ENCODE peak calls at places on chromosomes 2 and 18, in four cellular contexts. J is pancreas, T is mesendoderm, O is brain microvascular endothelial cell. Q is an unnamed sample.

GRCh38 chr2:120662746-120663145 is 72.9 kb upstream of the GLI2 start:
- DNase-seq in J (no peak), T (no peak), O (no peak), Q (no peak)

GRCh38 chr2:80091237-80091636 is 213.3 kb downstream of the LRRTM1 start:
- DNase-seq in J (no peak), T (no peak), O (no peak), Q (no peak)

GRCh38 chr2:39735648-39736047 is 43.4 kb downstream of the THUMPD2 start:
- DNase-seq in J (no peak), T (no peak), O (no peak), Q (no peak)

GRCh38 chr2:7744827-7745226 is 827.6 kb downstream of the RNF144A start:
- DNase-seq in J (no peak), T (no peak), O (peak), Q (peak)

GRCh38 chr18:50662177-50662576 is 102.3 kb downstream of the MAPK4 start:
- DNase-seq in J (peak), T (peak), O (no peak), Q (no peak)

GRCh38 chr2:174183076-174183475 is 65.3 kb downstream of the OLA1 start:
- DNase-seq in J (no peak), T (no peak), O (no peak), Q (no peak)

GRCh38 chr2:233063976-233064411 is 3.9 kb downstream of the INPP5D start:
- DNase-seq in J (no peak), T (no peak), O (no peak), Q (no peak)

GRCh38 chr2:31219131-31219969 is 2.0 kb upstream of the CAPN14 start:
- DNase-seq in J (no peak), T (no peak), O (no peak), Q (no peak)

GRCh38 chr2:8837795-8838140 is 355 bp upstream of the KIDINS220 start:
- DNase-seq in J (no peak), T (peak), O (no peak), Q (no peak)

GRCh38 chr2:217383620-217384019 is 523.8 kb upstream of the TNP1 start:
- DNase-seq in J (no peak), T (no peak), O (no peak), Q (no peak)

GRCh38 chr2:134863446-134863845 is 25.0 kb downstream of the ACMSD start:
- DNase-seq in J (no peak), T (no peak), O (no peak), Q (no peak)

GRCh38 chr2:128317186-128317897 is 1.3 kb downstream of the HS6ST1 start:
- DNase-seq in J (no peak), T (peak), O (no peak), Q (no peak)

GRCh38 chr2:241665731-241666440 is 20.7 kb downstream of the DTYMK start:
- DNase-seq in J (no peak), T (no peak), O (no peak), Q (no peak)

GRCh38 chr2:56133931-56134629 is 49.7 kb upstream of the CCDC85A start:
- DNase-seq in J (no peak), T (no peak), O (no peak), Q (no peak)

GRCh38 chr2:64857581-64858471 is 131.4 kb upstream of the SLC1A4 start:
- DNase-seq in J (peak), T (no peak), O (peak), Q (no peak)

GRCh38 chr2:46555011-46555410 is 75.6 kb downstream of the TMEM247 start:
- DNase-seq in J (no peak), T (peak), O (no peak), Q (no peak)

GRCh38 chr2:98803747-98804650 is 73.1 kb upstream of the MGAT4A start:
- DNase-seq in J (peak), T (no peak), O (no peak), Q (no peak)

GRCh38 chr2:215843579-215843978 is 169.8 kb downstream of the MREG start:
- DNase-seq in J (no peak), T (no peak), O (peak), Q (peak)

GRCh38 chr2:95159690-95160449 is at the start of gene ZNF514:
- DNase-seq in J (peak), T (peak), O (peak), Q (no peak)

GRCh38 chr2:126731353-126731752 is 75.4 kb downstream of the GYPC start:
- DNase-seq in J (no peak), T (no peak), O (no peak), Q (no peak)

GRCh38 chr2:29108225-29108624 is 7.0 kb upstream of the CLIP4 start:
- DNase-seq in J (no peak), T (no peak), O (peak), Q (peak)

DNA sequence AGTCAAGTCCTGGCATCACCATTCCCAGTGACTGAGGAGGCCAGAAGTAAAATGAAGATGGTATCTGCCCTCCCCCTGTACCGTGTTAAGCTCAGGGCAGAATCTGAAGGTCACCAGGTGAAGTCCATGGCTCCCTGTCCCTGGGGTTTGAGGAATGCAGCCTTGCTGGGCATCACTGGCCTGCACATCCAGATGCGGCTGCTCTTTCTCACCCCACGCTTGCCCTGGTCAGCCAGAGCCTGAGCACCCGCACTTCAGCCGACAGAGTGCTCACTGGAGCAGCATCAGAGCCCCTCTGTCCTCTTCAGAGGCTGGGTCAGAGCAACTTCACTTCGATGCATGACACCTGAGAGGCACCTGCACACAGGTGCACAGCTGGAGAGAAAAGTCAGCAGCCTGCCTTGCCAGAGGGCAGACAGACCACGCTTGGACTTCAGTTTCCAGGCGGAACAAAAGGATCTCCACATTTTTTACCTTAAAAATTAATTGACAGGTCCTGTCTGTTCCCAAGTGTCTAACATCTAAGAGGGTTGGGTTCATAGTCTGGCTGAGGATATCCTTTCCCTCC is 267.3 kb downstream of the ANAPC1 start:
- DNase-seq in J (no peak), T (no peak), O (no peak), Q (no peak)
- H3K27ac ChIP-seq in J (no peak), T (no peak), O (no peak), Q (no peak)

GRCh38 chr2:20111311-20112131 is 60.1 kb upstream of the LAPTM4A start:
- DNase-seq in J (no peak), T (no peak), O (no peak), Q (no peak)
- H3K27ac ChIP-seq in J (no peak), T (no peak), O (no peak), Q (no peak)

DNA sequence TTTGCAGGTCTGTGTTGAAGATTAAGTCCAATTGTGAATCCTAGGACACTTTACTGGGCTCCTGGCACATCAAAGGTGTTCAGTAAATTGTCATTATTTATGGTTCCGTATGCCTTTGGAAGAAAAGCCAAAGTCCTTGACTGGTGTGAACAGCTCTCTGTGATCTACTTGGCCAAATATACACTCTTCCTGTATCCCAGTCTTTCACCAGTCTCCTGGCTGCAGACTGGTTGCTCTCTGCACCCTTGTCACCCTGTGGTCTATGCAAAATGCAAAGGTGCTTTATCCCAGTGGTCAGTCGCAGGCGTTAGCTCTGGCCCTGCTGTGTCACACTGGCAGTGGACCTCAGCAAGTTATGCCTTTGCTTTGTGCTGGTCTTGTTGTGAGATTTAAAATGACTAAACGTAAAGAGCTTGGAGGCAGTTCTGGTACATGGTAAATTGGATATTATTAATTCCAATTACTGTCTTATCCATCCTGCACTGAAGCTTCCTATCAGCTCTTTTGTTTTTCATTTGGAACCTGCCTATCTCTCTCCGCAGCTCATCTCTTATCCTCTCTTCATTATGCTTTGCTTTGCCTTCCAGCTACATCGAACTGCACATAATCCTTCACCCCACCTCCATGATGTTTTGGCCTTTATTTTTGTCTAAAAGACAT is 83.1 kb downstream of the MYO1B start:
- DNase-seq in J (no peak), T (no peak), O (no peak), Q (no peak)
- H3K27ac ChIP-seq in J (no peak), T (no peak), O (no peak), Q (no peak)

DNA sequence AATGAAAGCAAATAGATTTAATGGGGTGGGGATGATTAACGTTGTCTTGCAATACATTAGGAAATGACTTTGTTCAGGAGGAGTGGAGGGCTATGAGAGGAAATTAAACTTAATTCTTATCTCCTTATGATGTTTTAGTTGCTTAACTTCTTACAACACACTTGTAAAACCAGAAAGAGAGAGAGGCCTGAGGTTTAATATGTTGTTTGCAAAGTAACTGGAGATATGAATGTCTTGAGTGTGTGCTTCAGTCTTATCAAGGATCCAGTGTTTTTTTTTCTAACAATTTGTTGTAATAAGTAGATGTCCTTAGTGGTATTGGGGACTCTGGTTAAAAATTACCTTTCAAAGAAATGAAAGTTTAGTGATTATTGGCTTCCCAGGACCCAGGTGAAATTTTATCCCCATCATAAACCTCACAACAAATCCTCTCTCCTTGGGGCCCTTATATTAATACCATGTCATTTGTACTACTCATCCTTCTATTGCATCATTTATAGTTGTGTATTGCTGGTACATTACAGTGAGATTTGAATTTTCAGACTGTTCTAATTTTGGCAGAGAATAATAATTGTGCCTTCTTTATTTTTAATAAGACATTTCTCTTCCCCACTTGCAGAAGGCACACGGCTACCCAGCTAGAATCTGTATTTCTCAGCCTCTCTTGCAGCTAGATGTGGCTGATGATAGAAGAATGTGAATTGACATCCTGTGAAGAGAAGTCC is 91.8 kb upstream of the CXCR4 start:
- DNase-seq in J (no peak), T (no peak), O (no peak), Q (no peak)
- H3K27ac ChIP-seq in J (no peak), T (no peak), O (no peak), Q (no peak)

DNA sequence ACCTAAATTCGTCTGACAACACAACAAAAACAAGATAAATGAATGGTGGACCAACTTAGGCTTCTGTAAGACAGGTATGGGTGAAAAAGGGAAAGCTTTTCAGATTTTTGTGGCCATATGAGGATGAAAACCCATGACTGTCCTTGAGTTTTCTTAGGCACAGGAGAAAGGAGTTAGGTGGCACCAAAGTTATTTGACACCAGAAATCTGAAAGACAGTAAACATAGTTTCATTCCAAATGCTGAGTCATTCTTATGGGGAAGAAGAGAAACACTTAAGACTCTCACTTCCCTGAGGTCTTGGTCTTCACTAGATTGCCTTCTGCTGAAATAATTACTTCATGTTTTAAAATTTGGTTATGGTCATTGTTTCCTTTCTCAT is 5.2 kb upstream of the GPD2 start:
- DNase-seq in J (no peak), T (peak), O (no peak), Q (peak)
- H3K27ac ChIP-seq in J (no peak), T (no peak), O (peak), Q (peak)

GRCh38 chr2:60804473-60804872 is 48.4 kb downstream of the PAPOLG start:
- DNase-seq in J (no peak), T (no peak), O (no peak), Q (no peak)

GRCh38 chr2:60811491-60812370 is 55.7 kb downstream of the PAPOLG start:
- DNase-seq in J (no peak), T (no peak), O (no peak), Q (no peak)

GRCh38 chr2:60806988-60807681 is 51.1 kb downstream of the PAPOLG start:
- DNase-seq in J (no peak), T (peak), O (peak), Q (no peak)

GRCh38 chr2:60806595-60806987 is 50.5 kb downstream of the PAPOLG start:
- DNase-seq in J (no peak), T (no peak), O (no peak), Q (no peak)

DNA sequence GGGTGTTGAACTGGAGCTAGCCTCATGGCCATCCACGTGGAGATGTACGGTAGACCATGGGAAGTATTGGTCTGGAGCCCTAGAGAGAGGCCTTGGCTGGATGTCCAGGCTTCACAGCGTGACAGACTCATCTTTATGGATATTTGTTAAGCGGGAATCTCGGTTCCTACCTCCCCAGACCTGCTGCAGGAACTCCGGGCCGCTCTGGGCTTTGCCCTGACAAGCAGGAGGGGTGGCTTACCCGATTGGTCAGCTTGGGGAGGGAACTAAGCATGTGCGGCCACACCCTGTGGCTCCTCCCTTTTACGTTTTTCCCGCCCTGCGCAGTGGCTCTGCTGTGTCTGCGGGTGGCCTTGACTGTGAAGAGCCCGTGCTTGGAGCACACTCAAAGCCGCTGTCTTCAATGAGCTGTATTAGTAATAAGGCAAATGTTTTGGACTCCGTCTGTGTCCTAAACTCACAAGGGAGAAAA is 52.3 kb downstream of the PAPOLG start:
- DNase-seq in J (no peak), T (peak), O (no peak), Q (no peak)
- H3K27ac ChIP-seq in J (no peak), T (no peak), O (no peak), Q (no peak)

Q was measured in epithelial cell of prostate.